ENCODE peak calls at places on chromosomes 5 and 9, in seven cellular contexts. Z is prostate gland; U is midbrain; P is stimulated activated CD4-positive, alpha-beta T cell treated with anti-CD3 and anti-CD28 coated beads, Interleukin-2, amount 100 ng/mL, for 48 hours; R is HTR-8/SVneo; X is nephron progenitor cell; I is GM23248. D is an unnamed sample.

GRCh38 chr5:32278403-32278802 is 34.3 kb downstream of the MTMR12 start:
- DNase-seq in Z (no peak), U (no peak), P (no peak), R (no peak), X (no peak), I (peak; percentile 53), D (peak; percentile 36)

GRCh38 chr9:77764894-77765780 is 117.0 kb upstream of the GNA14 start:
- DNase-seq in Z (no peak), U (peak; percentile 17), P (no peak), R (peak; percentile 21), X (no peak), I (peak; percentile 74), D (peak; percentile 72)

GRCh38 chr5:114123654-114124053 is 238.2 kb upstream of the KCNN2 start:
- DNase-seq in Z (no peak), U (no peak), P (no peak), R (no peak), X (no peak), I (no peak), D (no peak)

GRCh38 chr5:41722359-41722950 is 147.8 kb downstream of the OXCT1 start:
- DNase-seq in Z (no peak), U (no peak), P (no peak), R (no peak), X (no peak), I (peak; percentile 16), D (peak; percentile 8)

GRCh38 chr5:32283539-32284377 is 29.0 kb downstream of the MTMR12 start:
- DNase-seq in Z (no peak), U (no peak), P (no peak), R (no peak), X (no peak), I (peak; percentile 85), D (no peak)

GRCh38 chr9:2691626-2692025 is 25.7 kb upstream of the KCNV2 start:
- DNase-seq in Z (no peak), U (no peak), P (no peak), R (no peak), X (no peak), I (peak; percentile 3), D (peak; percentile 3)

GRCh38 chr5:149723374-149723773 is 6.7 kb upstream of the PPARGC1B start:
- DNase-seq in Z (no peak), U (no peak), P (no peak), R (no peak), X (no peak), I (no peak), D (no peak)

GRCh38 chr9:99039388-99040182 is 65.3 kb upstream of the TGFBR1 start:
- DNase-seq in Z (no peak), U (no peak), P (no peak), R (no peak), X (no peak), I (peak; percentile 78), D (no peak)

GRCh38 chr9:93321220-93321610 is 130.3 kb upstream of the FAM120A start:
- DNase-seq in Z (no peak), U (no peak), P (no peak), R (no peak), X (no peak), I (no peak), D (no peak)

GRCh38 chr5:78056901-78057514 is 237.5 kb downstream of the AP3B1 start:
- DNase-seq in Z (no peak), U (no peak), P (no peak), R (no peak), X (no peak), I (no peak), D (no peak)

GRCh38 chr5:162221884-162222283 is 154.3 kb downstream of the GABRG2 start:
- DNase-seq in Z (no peak), U (no peak), P (no peak), R (no peak), X (no peak), I (no peak), D (no peak)

GRCh38 chr5:154461531-154461930 is 15.7 kb downstream of the SAP30L start:
- DNase-seq in Z (no peak), U (no peak), P (no peak), R (no peak), X (no peak), I (peak; percentile 70), D (no peak)

GRCh38 chr5:76787237-76787636 is 31.6 kb upstream of the F2RL1 start:
- DNase-seq in Z (no peak), U (no peak), P (no peak), R (no peak), X (no peak), I (peak; percentile 36), D (peak; percentile 89)

GRCh38 chr5:33120671-33121070 is 320.1 kb upstream of the TARS1 start:
- DNase-seq in Z (no peak), U (no peak), P (no peak), R (peak; percentile 25), X (no peak), I (peak; percentile 88), D (peak; percentile 80)

GRCh38 chr9:134986957-134987356 is 69.2 kb upstream of the FCN1 start:
- DNase-seq in Z (no peak), U (no peak), P (no peak), R (no peak), X (no peak), I (no peak), D (no peak)

GRCh38 chr5:62720036-62720441 is 141.4 kb downstream of the LRRC70 start:
- DNase-seq in Z (no peak), U (no peak), P (peak; percentile 9), R (no peak), X (peak; percentile 61), I (peak; percentile 55), D (peak; percentile 32)

GRCh38 chr9:123318192-123318591 is 37.8 kb upstream of the CRB2 start:
- DNase-seq in Z (no peak), U (no peak), P (no peak), R (no peak), X (no peak), I (no peak), D (no peak)

GRCh38 chr5:142011572-142012185 is 1.1 kb downstream of the GNPDA1 start:
- DNase-seq in Z (no peak), U (no peak), P (no peak), R (no peak), X (no peak), I (no peak), D (no peak)

GRCh38 chr9:128689820-128690683 is 1.0 kb downstream of the SET start:
- DNase-seq in Z (peak; percentile 38), U (peak; percentile 29), P (peak; percentile 41), R (no peak), X (peak; percentile 46), I (peak; percentile 74), D (peak; percentile 77)

GRCh38 chr5:151078490-151079262 is 2.2 kb downstream of the TNIP1 start:
- DNase-seq in Z (no peak), U (no peak), P (peak; percentile 62), R (no peak), X (no peak), I (no peak), D (no peak)